ENCODE peak calls at places on chromosomes 16 and 17, in four cellular contexts. B, O, N and P are unnamed samples.

GRCh38 chr17:4490637-4491061 is 8.0 kb upstream of the SPNS2 start:
- DNase-seq in O (no peak), N (no peak), B (no peak), P (no peak)

GRCh38 chr17:7440113-7440822 is 956 bp downstream of the FGF11 start:
- DNase-seq in N (no peak), O (no peak), B (peak), P (peak)

GRCh38 chr17:66834426-66834918 is 445 bp upstream of the CACNG5 start:
- DNase-seq in B (no peak), O (no peak), N (no peak), P (no peak)

GRCh38 chr16:1299012-1299867 is 10.2 kb upstream of the UBE2I start:
- DNase-seq in N (no peak), B (no peak), O (no peak), P (no peak)

GRCh38 chr16:89407925-89408300 is 82.4 kb downstream of the ANKRD11 start:
- DNase-seq in O (no peak), B (no peak), N (no peak), P (no peak)

GRCh38 chr17:37219876-37220608 is 155.7 kb upstream of the C17orf78 start:
- DNase-seq in O (no peak), N (no peak), B (no peak), P (no peak)

GRCh38 chr16:4232541-4233386 is 9.1 kb downstream of the SRL start:
- DNase-seq in N (no peak), B (no peak), O (no peak), P (no peak)

GRCh38 chr17:7348478-7349242 is 3.3 kb upstream of the KCTD11 start:
- DNase-seq in N (no peak), B (no peak), O (peak), P (no peak)

GRCh38 chr16:51449441-51449840 is 298.4 kb upstream of the SALL1 start:
- DNase-seq in O (no peak), N (no peak), B (no peak), P (no peak)

GRCh38 chr16:85123891-85124635 is 11.8 kb upstream of the CIBAR2 start:
- DNase-seq in N (no peak), O (peak), B (peak), P (no peak)

GRCh38 chr17:82344175-82344907 is 10.8 kb upstream of the SECTM1 start:
- DNase-seq in N (no peak), O (no peak), B (no peak), P (no peak)

GRCh38 chr17:27991594-27991993 is 50.9 kb upstream of the NLK start:
- DNase-seq in N (no peak), B (no peak), O (no peak), P (no peak)

GRCh38 chr16:49598386-49599170 is 225.0 kb downstream of the C16orf78 start:
- DNase-seq in B (no peak), N (peak), O (no peak), P (no peak)

GRCh38 chr17:54277868-54278267 is 455.1 kb downstream of the KIF2B start:
- DNase-seq in B (no peak), O (no peak), N (no peak), P (no peak)

GRCh38 chr17:76032073-76032779 is 5.1 kb upstream of the EVPL start:
- DNase-seq in O (no peak), B (no peak), N (no peak), P (peak)

GRCh38 chr17:4440021-4440420 is 6.3 kb downstream of the SPNS3 start:
- DNase-seq in N (no peak), O (no peak), B (no peak), P (peak)

GRCh38 chr16:10858203-10858602 is 18.8 kb upstream of the CIITA start:
- DNase-seq in O (no peak), B (no peak), N (no peak), P (no peak)

GRCh38 chr17:61926831-61927210 is 961 bp downstream of the INTS2 start:
- DNase-seq in B (no peak), N (no peak), O (peak), P (no peak)

GRCh38 chr17:29613856-29614255 is 8.9 kb downstream of the CORO6 start:
- DNase-seq in N (no peak), O (no peak), B (no peak), P (no peak)

GRCh38 chr17:82734987-82735866 is at the start of gene FN3K:
- DNase-seq in O (peak), N (no peak), B (peak), P (peak)

GRCh38 chr16:72025404-72026114 is 17.0 kb downstream of the DHODH start:
- DNase-seq in B (no peak), N (no peak), O (no peak), P (no peak)

GRCh38 chr17:44045493-44045892 is 21.0 kb downstream of the LSM12 start:
- DNase-seq in N (no peak), O (no peak), B (no peak), P (no peak)

GRCh38 chr16:56191807-56192643 is 736 bp downstream of the GNAO1 start:
- DNase-seq in O (no peak), B (no peak), N (no peak), P (peak)
- TF ChIP-seq SMC3 in O (no peak), B (no peak), N (no peak), P (no peak)

DNA sequence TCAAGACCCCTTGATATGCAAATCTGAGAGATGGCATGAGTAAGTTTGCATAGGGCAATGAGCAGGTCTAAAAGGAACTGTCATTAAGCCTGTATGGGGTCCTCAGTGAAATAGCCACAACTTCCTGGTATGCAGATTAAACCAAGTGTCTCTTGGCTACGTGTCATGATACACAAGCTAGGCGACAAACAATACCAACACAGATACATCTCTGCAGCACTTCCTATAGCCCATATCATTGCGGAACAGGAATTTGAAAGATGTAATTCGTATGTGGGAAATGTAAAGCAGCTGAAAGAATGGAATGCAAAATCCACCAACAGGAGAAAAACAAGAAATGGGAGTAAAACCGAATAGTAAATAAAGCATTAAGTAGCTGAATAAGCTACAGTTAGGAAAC is 12.9 kb downstream of the PRSS22 start:
- DNase-seq in O (no peak), N (no peak), B (no peak), P (no peak)
- TF ChIP-seq RFX5 in O (no peak), N (no peak), B (no peak), P (no peak)

GRCh38 chr17:77242118-77242800 is 101.5 kb downstream of the SEC14L1 start:
- DNase-seq in B (no peak), O (no peak), N (no peak), P (no peak)
- TF ChIP-seq CTCF in B (no peak), O (no peak), N (no peak), P (no peak)

GRCh38 chr17:491086-492014 is 138.7 kb upstream of the RPH3AL start:
- DNase-seq in B (peak), O (peak), N (no peak), P (peak)
- TF ChIP-seq SMC3 in B (no peak), O (no peak), N (no peak), P (no peak)

DNA sequence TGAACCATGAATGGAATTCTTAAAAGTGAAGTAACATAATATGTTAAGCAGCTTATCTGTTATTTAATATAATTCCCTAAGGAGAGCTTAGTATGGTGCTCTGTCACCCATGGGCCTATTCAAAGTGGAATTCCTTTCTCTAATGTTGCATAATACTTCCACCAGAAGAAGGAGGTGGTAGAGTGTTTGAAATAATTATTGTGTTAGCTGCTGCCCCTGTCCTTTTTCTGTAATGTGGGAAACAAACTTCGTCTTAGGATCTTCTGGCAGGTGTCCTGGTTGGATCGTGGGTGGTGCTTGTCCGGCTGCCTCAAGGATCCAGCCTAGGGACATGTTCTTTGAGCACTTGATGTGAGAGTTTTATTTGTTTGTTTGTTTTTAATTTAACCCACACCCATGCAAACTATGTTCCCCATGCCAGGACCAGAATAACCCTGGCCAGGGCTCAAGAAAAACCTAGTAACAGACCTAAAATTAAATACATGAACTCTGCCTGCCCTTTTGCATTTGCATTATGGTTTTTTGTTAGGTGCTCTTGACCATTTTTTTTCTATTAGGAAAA is 46.1 kb downstream of the ZNRF1 start:
- DNase-seq in N (no peak), B (peak), O (no peak), P (no peak)
- TF ChIP-seq RFX5 in N (no peak), B (no peak), O (no peak), P (no peak)

DNA sequence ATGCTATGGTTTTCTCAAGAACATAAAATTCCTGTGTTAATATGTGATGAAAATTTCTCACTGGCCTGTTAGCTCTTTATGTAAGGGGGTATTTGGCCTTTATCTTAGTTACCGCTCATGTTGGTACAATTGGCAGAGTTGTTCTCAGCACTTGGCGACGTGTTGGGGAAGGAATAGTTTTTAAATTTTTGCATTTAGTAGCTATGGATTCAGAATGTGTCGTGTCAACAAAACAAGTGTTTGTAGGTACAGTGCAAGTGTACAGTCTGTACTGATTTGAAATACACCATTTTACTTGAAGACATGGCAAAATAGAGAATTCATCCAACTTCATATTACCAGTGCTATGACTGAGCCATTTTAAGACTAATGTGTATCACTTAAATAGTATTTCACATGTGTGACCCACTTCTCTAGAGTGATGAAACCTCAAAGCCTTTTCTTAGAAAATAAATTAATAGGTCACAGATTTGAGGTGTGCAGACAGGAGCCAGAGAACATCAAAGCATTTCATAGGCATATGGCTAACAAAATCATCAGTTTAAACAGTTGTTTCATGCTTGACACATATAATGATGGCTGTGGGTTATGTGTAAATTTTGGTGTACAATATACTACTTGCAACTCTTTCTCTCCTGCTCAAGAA is 150.8 kb downstream of the PHKB start:
- DNase-seq in O (no peak), N (no peak), B (no peak), P (no peak)
- TF ChIP-seq CTCF in O (no peak), N (no peak), B (no peak), P (no peak)

GRCh38 chr17:39769974-39770587 is 32.3 kb downstream of the GRB7 start:
- DNase-seq in B (no peak), O (peak), N (peak), P (no peak)
- TF ChIP-seq SMC3 in B (no peak), O (no peak), N (no peak), P (no peak)

GRCh38 chr16:73226675-73227074 is 178.7 kb upstream of the ZFHX3 start:
- DNase-seq in O (no peak), B (no peak), N (no peak), P (no peak)
- TF ChIP-seq RFX5 in O (no peak), B (no peak), N (no peak), P (no peak)

DNA sequence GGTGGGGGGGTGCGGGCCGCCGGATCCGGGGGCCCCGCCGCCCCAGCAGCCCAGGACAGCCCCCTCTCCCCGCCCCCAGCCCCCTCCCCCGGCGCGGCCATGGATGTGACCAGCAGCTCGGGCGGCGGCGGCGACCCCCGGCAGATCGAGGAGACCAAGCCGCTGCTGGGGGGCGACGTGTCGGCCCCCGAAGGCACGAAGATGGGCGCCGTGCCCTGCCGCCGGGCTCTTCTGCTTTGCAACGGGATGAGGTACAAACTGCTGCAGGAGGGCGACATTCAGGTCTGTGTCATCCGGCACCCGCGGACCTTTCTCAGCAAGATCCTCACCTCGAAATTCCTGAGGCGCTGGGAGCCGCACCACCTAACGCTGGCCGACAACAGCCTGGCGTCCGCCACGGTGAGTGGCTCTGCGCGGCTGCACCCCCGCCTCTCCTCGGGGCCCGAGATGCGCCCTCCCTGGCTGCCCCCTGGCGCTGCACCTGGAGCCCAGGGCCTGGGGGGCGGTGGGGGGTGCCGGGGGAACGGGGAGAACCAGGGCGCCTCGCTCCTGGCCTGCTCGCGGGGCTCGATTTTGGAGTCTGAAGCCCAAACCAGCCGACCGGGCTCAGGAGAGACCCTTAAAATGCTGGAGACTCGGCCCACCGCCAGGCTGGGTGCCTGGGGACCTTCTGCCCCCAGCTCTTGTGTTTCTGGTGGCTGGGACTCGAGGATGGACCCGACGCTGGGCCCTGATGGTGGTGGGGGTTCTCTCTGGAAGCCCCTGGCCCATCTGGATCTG is 725 bp downstream of the CMIP start:
- DNase-seq in B (no peak), O (peak), N (no peak), P (peak)
- TF ChIP-seq CTCF in B (peak), O (peak), N (peak), P (peak)

GRCh38 chr17:43014946-43015519 is 7.2 kb downstream of the VAT1 start:
- DNase-seq in N (no peak), B (no peak), O (no peak), P (no peak)
- TF ChIP-seq SMC3 in N (no peak), B (no peak), O (no peak), P (no peak)